ENCODE peak calls at places on chromosomes 2 and 18, in seven cellular contexts. One of them, this sample, is unnamed.

GRCh38 chr2:227703280-227703732 is 14.5 kb downstream of the SLC19A3 start:
- DNase-seq in M059J: peak; percentile 75
- DNase-seq in lower leg skin: no peak
- DNase-seq in NCI-H1092 treated with DMSO at 0.1 percent for 48 hours: no peak
- DNase-seq in fibroblast of villous mesenchyme: peak; percentile 65
- DNase-seq in stimulated activated naive B cell treated with anti-CD40 and anti-IgM and Interleukin-4, amounts not matched to agents 10 μg/mL and 1 μg/mL and 100 μg/mL, for 72 hours: no peak
- DNase-seq in stimulated activated CD4-positive, alpha-beta T cell treated with anti-CD3 and anti-CD28 coated beads, Interleukin-15, amount 100 ng/mL, for 24 hours: no peak
- DNase-seq in this sample: peak; percentile 8

GRCh38 chr2:239215136-239215925 is 185.5 kb downstream of the HDAC4 start:
- DNase-seq in stimulated activated naive B cell treated with anti-CD40 and anti-IgM and Interleukin-4, amounts not matched to agents 10 μg/mL and 1 μg/mL and 100 μg/mL, for 72 hours: no peak
- DNase-seq in lower leg skin: no peak
- DNase-seq in NCI-H1092 treated with DMSO at 0.1 percent for 48 hours: no peak
- DNase-seq in M059J: no peak
- DNase-seq in stimulated activated CD4-positive, alpha-beta T cell treated with anti-CD3 and anti-CD28 coated beads, Interleukin-15, amount 100 ng/mL, for 24 hours: no peak
- DNase-seq in fibroblast of villous mesenchyme: no peak
- DNase-seq in this sample: no peak

GRCh38 chr18:49638209-49638785 is 76.4 kb downstream of the LIPG start:
- DNase-seq in lower leg skin: no peak
- DNase-seq in stimulated activated CD4-positive, alpha-beta T cell treated with anti-CD3 and anti-CD28 coated beads, Interleukin-15, amount 100 ng/mL, for 24 hours: no peak
- DNase-seq in fibroblast of villous mesenchyme: no peak
- DNase-seq in NCI-H1092 treated with DMSO at 0.1 percent for 48 hours: no peak
- DNase-seq in M059J: no peak
- DNase-seq in stimulated activated naive B cell treated with anti-CD40 and anti-IgM and Interleukin-4, amounts not matched to agents 10 μg/mL and 1 μg/mL and 100 μg/mL, for 72 hours: no peak
- DNase-seq in this sample: no peak

GRCh38 chr18:37729715-37730114 is 164.1 kb upstream of the CELF4 start:
- DNase-seq in stimulated activated naive B cell treated with anti-CD40 and anti-IgM and Interleukin-4, amounts not matched to agents 10 μg/mL and 1 μg/mL and 100 μg/mL, for 72 hours: no peak
- DNase-seq in fibroblast of villous mesenchyme: no peak
- DNase-seq in M059J: peak; percentile 1
- DNase-seq in NCI-H1092 treated with DMSO at 0.1 percent for 48 hours: no peak
- DNase-seq in lower leg skin: no peak
- DNase-seq in stimulated activated CD4-positive, alpha-beta T cell treated with anti-CD3 and anti-CD28 coated beads, Interleukin-15, amount 100 ng/mL, for 24 hours: no peak
- DNase-seq in this sample: no peak

GRCh38 chr2:47783491-47784330 is 766 bp downstream of the MSH6 start:
- DNase-seq in stimulated activated CD4-positive, alpha-beta T cell treated with anti-CD3 and anti-CD28 coated beads, Interleukin-15, amount 100 ng/mL, for 24 hours: peak; percentile 81
- DNase-seq in stimulated activated naive B cell treated with anti-CD40 and anti-IgM and Interleukin-4, amounts not matched to agents 10 μg/mL and 1 μg/mL and 100 μg/mL, for 72 hours: peak; percentile 54
- DNase-seq in fibroblast of villous mesenchyme: peak; percentile 65
- DNase-seq in NCI-H1092 treated with DMSO at 0.1 percent for 48 hours: peak; percentile 56
- DNase-seq in M059J: peak; percentile 60
- DNase-seq in lower leg skin: peak; percentile 39
- DNase-seq in this sample: peak; percentile 27

GRCh38 chr2:10331033-10331701 is 28.5 kb downstream of the HPCAL1 start:
- DNase-seq in fibroblast of villous mesenchyme: peak; percentile 60
- DNase-seq in stimulated activated CD4-positive, alpha-beta T cell treated with anti-CD3 and anti-CD28 coated beads, Interleukin-15, amount 100 ng/mL, for 24 hours: peak; percentile 90
- DNase-seq in stimulated activated naive B cell treated with anti-CD40 and anti-IgM and Interleukin-4, amounts not matched to agents 10 μg/mL and 1 μg/mL and 100 μg/mL, for 72 hours: peak; percentile 24
- DNase-seq in lower leg skin: no peak
- DNase-seq in M059J: no peak
- DNase-seq in NCI-H1092 treated with DMSO at 0.1 percent for 48 hours: no peak
- DNase-seq in this sample: peak; percentile 55

GRCh38 chr2:68734688-68735525 is at the start of gene ARHGAP25:
- DNase-seq in fibroblast of villous mesenchyme: peak; percentile 44
- DNase-seq in M059J: no peak
- DNase-seq in lower leg skin: no peak
- DNase-seq in stimulated activated CD4-positive, alpha-beta T cell treated with anti-CD3 and anti-CD28 coated beads, Interleukin-15, amount 100 ng/mL, for 24 hours: peak; percentile 80
- DNase-seq in stimulated activated naive B cell treated with anti-CD40 and anti-IgM and Interleukin-4, amounts not matched to agents 10 μg/mL and 1 μg/mL and 100 μg/mL, for 72 hours: peak; percentile 92
- DNase-seq in NCI-H1092 treated with DMSO at 0.1 percent for 48 hours: no peak
- DNase-seq in this sample: no peak

GRCh38 chr2:168025487-168026203 is 221.8 kb downstream of the STK39 start:
- DNase-seq in stimulated activated naive B cell treated with anti-CD40 and anti-IgM and Interleukin-4, amounts not matched to agents 10 μg/mL and 1 μg/mL and 100 μg/mL, for 72 hours: no peak
- DNase-seq in lower leg skin: no peak
- DNase-seq in fibroblast of villous mesenchyme: peak; percentile 60
- DNase-seq in stimulated activated CD4-positive, alpha-beta T cell treated with anti-CD3 and anti-CD28 coated beads, Interleukin-15, amount 100 ng/mL, for 24 hours: no peak
- DNase-seq in NCI-H1092 treated with DMSO at 0.1 percent for 48 hours: no peak
- DNase-seq in M059J: peak; percentile 7
- DNase-seq in this sample: no peak

GRCh38 chr2:88765154-88765948 is 73.9 kb downstream of the RPIA start:
- DNase-seq in NCI-H1092 treated with DMSO at 0.1 percent for 48 hours: peak; percentile 59
- DNase-seq in stimulated activated naive B cell treated with anti-CD40 and anti-IgM and Interleukin-4, amounts not matched to agents 10 μg/mL and 1 μg/mL and 100 μg/mL, for 72 hours: peak; percentile 31
- DNase-seq in M059J: no peak
- DNase-seq in stimulated activated CD4-positive, alpha-beta T cell treated with anti-CD3 and anti-CD28 coated beads, Interleukin-15, amount 100 ng/mL, for 24 hours: peak; percentile 80
- DNase-seq in lower leg skin: peak; percentile 26
- DNase-seq in fibroblast of villous mesenchyme: no peak
- DNase-seq in this sample: peak; percentile 6

This sample was measured in astrocyte.